ENCODE peak calls at places on chromosomes 12 and 14, in six cellular contexts. One of them, this sample, is unnamed.

GRCh38 chr14:73339206-73339605 is 101.9 kb downstream of the PAPLN start:
- DNase-seq in CD8-positive, alpha-beta T cell: no peak
- DNase-seq in transverse colon: no peak
- DNase-seq in AG04449: no peak
- DNase-seq in aorta: no peak
- DNase-seq in tibial artery: no peak
- DNase-seq in this sample: no peak

GRCh38 chr14:85917631-85918030 is 387.7 kb downstream of the FLRT2 start:
- DNase-seq in CD8-positive, alpha-beta T cell: no peak
- DNase-seq in transverse colon: no peak
- DNase-seq in AG04449: no peak
- DNase-seq in aorta: no peak
- DNase-seq in tibial artery: no peak
- DNase-seq in this sample: no peak

GRCh38 chr12:110224379-110225304 is 56.4 kb upstream of the ATP2A2 start:
- DNase-seq in CD8-positive, alpha-beta T cell: no peak
- DNase-seq in transverse colon: no peak
- DNase-seq in AG04449: peak; percentile 54
- DNase-seq in aorta: no peak
- DNase-seq in tibial artery: no peak
- DNase-seq in this sample: no peak

GRCh38 chr12:51472984-51473383 is 48.4 kb downstream of the SLC4A8 start:
- DNase-seq in CD8-positive, alpha-beta T cell: no peak
- DNase-seq in transverse colon: no peak
- DNase-seq in AG04449: no peak
- DNase-seq in aorta: no peak
- DNase-seq in tibial artery: no peak
- DNase-seq in this sample: no peak

GRCh38 chr12:20865873-20866272 is 55.4 kb downstream of the SLCO1B3 start:
- DNase-seq in CD8-positive, alpha-beta T cell: no peak
- DNase-seq in transverse colon: no peak
- DNase-seq in AG04449: no peak
- DNase-seq in aorta: no peak
- DNase-seq in tibial artery: no peak
- DNase-seq in this sample: no peak

GRCh38 chr14:34128665-34129064 is 177.8 kb upstream of the EGLN3 start:
- DNase-seq in CD8-positive, alpha-beta T cell: no peak
- DNase-seq in transverse colon: no peak
- DNase-seq in AG04449: no peak
- DNase-seq in aorta: peak; percentile 57
- DNase-seq in tibial artery: no peak
- DNase-seq in this sample: no peak

GRCh38 chr12:51482808-51483532 is 58.3 kb downstream of the SLC4A8 start:
- DNase-seq in CD8-positive, alpha-beta T cell: peak; percentile 3
- DNase-seq in transverse colon: no peak
- DNase-seq in AG04449: no peak
- DNase-seq in aorta: no peak
- DNase-seq in tibial artery: no peak
- DNase-seq in this sample: no peak

GRCh38 chr12:65510584-65511050 is 232.1 kb downstream of the MSRB3 start:
- DNase-seq in CD8-positive, alpha-beta T cell: no peak
- DNase-seq in transverse colon: peak; percentile 30
- DNase-seq in AG04449: no peak
- DNase-seq in aorta: no peak
- DNase-seq in tibial artery: no peak
- DNase-seq in this sample: no peak

GRCh38 chr14:93903342-93904184 is 23.6 kb upstream of the FAM181A start:
- DNase-seq in CD8-positive, alpha-beta T cell: no peak
- DNase-seq in transverse colon: no peak
- DNase-seq in AG04449: no peak
- DNase-seq in aorta: no peak
- DNase-seq in tibial artery: peak; percentile 51
- DNase-seq in this sample: no peak

GRCh38 chr14:94028450-94028826 is 2.3 kb downstream of the OTUB2 start:
- DNase-seq in CD8-positive, alpha-beta T cell: no peak
- DNase-seq in transverse colon: no peak
- DNase-seq in AG04449: no peak
- DNase-seq in aorta: no peak
- DNase-seq in tibial artery: no peak
- DNase-seq in this sample: no peak

GRCh38 chr12:12272869-12273268 is 6.0 kb upstream of the LRP6 start:
- DNase-seq in CD8-positive, alpha-beta T cell: no peak
- DNase-seq in transverse colon: no peak
- DNase-seq in AG04449: no peak
- DNase-seq in aorta: no peak
- DNase-seq in tibial artery: no peak
- DNase-seq in this sample: no peak

GRCh38 chr12:123997033-123997822 is 24.2 kb downstream of the ZNF664 start:
- DNase-seq in CD8-positive, alpha-beta T cell: no peak
- DNase-seq in transverse colon: no peak
- DNase-seq in AG04449: no peak
- DNase-seq in aorta: no peak
- DNase-seq in tibial artery: no peak
- DNase-seq in this sample: no peak

GRCh38 chr14:22689186-22689585 is 45.0 kb upstream of the OR6J1 start:
- DNase-seq in CD8-positive, alpha-beta T cell: no peak
- DNase-seq in transverse colon: no peak
- DNase-seq in AG04449: peak; percentile 92
- DNase-seq in aorta: no peak
- DNase-seq in tibial artery: no peak
- DNase-seq in this sample: no peak

GRCh38 chr12:97951239-97951638 is 488.6 kb downstream of the RMST start:
- DNase-seq in CD8-positive, alpha-beta T cell: no peak
- DNase-seq in transverse colon: no peak
- DNase-seq in AG04449: no peak
- DNase-seq in aorta: no peak
- DNase-seq in tibial artery: no peak
- DNase-seq in this sample: no peak

GRCh38 chr12:111444706-111445310 is 39.1 kb downstream of the SH2B3 start:
- DNase-seq in CD8-positive, alpha-beta T cell: peak; percentile 59
- DNase-seq in transverse colon: peak; percentile 80
- DNase-seq in AG04449: no peak
- DNase-seq in aorta: peak; percentile 91
- DNase-seq in tibial artery: peak; percentile 85
- DNase-seq in this sample: peak; percentile 87

GRCh38 chr14:93532550-93532949 is 101.8 kb downstream of the UNC79 start:
- DNase-seq in CD8-positive, alpha-beta T cell: no peak
- DNase-seq in transverse colon: no peak
- DNase-seq in AG04449: no peak
- DNase-seq in aorta: no peak
- DNase-seq in tibial artery: no peak
- DNase-seq in this sample: no peak

GRCh38 chr12:101939306-101939705 is 61.9 kb downstream of the DRAM1 start:
- DNase-seq in CD8-positive, alpha-beta T cell: no peak
- DNase-seq in transverse colon: no peak
- DNase-seq in AG04449: no peak
- DNase-seq in aorta: no peak
- DNase-seq in tibial artery: no peak
- DNase-seq in this sample: no peak

GRCh38 chr14:22821193-22822016 is 6.2 kb upstream of the SLC7A7 start:
- DNase-seq in CD8-positive, alpha-beta T cell: no peak
- DNase-seq in transverse colon: no peak
- DNase-seq in AG04449: no peak
- DNase-seq in aorta: no peak
- DNase-seq in tibial artery: no peak
- DNase-seq in this sample: no peak

GRCh38 chr12:7093486-7093885 is 1.2 kb upstream of the C1R start:
- DNase-seq in CD8-positive, alpha-beta T cell: no peak
- DNase-seq in transverse colon: no peak
- DNase-seq in AG04449: no peak
- DNase-seq in aorta: no peak
- DNase-seq in tibial artery: no peak
- DNase-seq in this sample: no peak

GRCh38 chr12:5200276-5201087 is 156.8 kb downstream of the KCNA5 start:
- DNase-seq in CD8-positive, alpha-beta T cell: no peak
- DNase-seq in transverse colon: peak; percentile 46
- DNase-seq in AG04449: no peak
- DNase-seq in aorta: peak; percentile 54
- DNase-seq in tibial artery: no peak
- DNase-seq in this sample: peak; percentile 75

GRCh38 chr12:12716151-12716844 is 870 bp upstream of the CDKN1B start:
- DNase-seq in CD8-positive, alpha-beta T cell: no peak
- DNase-seq in transverse colon: no peak
- DNase-seq in AG04449: no peak
- DNase-seq in aorta: no peak
- DNase-seq in tibial artery: no peak
- DNase-seq in this sample: no peak

GRCh38 chr12:109393437-109394345 is 46.0 kb downstream of the MYO1H start:
- DNase-seq in CD8-positive, alpha-beta T cell: no peak
- DNase-seq in transverse colon: peak; percentile 46
- DNase-seq in AG04449: no peak
- DNase-seq in aorta: no peak
- DNase-seq in tibial artery: no peak
- DNase-seq in this sample: no peak

DNA sequence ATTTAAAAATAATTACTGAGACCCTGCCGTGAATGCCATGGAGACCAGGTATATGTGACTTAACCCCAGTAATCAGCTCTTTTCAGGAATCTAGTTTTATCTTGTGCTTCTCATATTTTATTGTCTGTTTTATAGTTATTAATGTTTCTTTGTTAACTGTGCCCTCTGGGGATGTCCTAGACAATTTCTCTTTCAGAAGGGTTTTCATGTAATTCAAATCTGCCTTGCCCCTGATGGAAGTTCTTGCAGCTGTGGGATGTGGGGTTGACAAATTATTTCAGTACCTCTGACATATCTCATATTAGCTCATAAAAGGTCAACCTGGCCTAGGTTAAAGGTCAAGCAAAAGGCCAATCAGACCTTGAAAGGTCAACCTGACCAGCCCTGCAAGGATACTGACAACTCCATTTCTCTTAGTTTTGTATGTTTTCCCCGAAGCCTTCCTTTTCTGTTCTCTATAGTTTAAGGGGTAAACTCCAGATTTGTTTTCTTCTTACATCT is 182.3 kb downstream of the SLC41A2 start:
- DNase-seq in CD8-positive, alpha-beta T cell: no peak
- DNase-seq in transverse colon: no peak
- DNase-seq in AG04449: no peak
- DNase-seq in aorta: no peak
- DNase-seq in tibial artery: no peak
- DNase-seq in this sample: no peak
- H3K4me3 ChIP-seq in CD8-positive, alpha-beta T cell: no peak overlapping the region
- H3K4me3 ChIP-seq in transverse colon: no peak overlapping the region
- H3K4me3 ChIP-seq in AG04449: no peak overlapping the region
- H3K4me3 ChIP-seq in aorta: no peak overlapping the region
- H3K4me3 ChIP-seq in tibial artery: no peak overlapping the region
- H3K4me3 ChIP-seq in this sample: no peak overlapping the region

GRCh38 chr14:75429562-75429961 is 1.7 kb downstream of the JDP2 start:
- DNase-seq in CD8-positive, alpha-beta T cell: no peak
- DNase-seq in transverse colon: no peak
- DNase-seq in AG04449: no peak
- DNase-seq in aorta: no peak
- DNase-seq in tibial artery: no peak
- DNase-seq in this sample: no peak
- H3K4me3 ChIP-seq in CD8-positive, alpha-beta T cell: no peak overlapping the region
- H3K4me3 ChIP-seq in transverse colon: no peak overlapping the region
- H3K4me3 ChIP-seq in AG04449: peak overlapping the region; percentile 77
- H3K4me3 ChIP-seq in aorta: no peak overlapping the region
- H3K4me3 ChIP-seq in tibial artery: peak overlapping the region; percentile 63
- H3K4me3 ChIP-seq in this sample: peak overlapping the region; percentile 60

GRCh38 chr14:30270200-30271161 is 288.5 kb upstream of the G2E3 start:
- DNase-seq in CD8-positive, alpha-beta T cell: peak; percentile 21
- DNase-seq in transverse colon: peak; percentile 78
- DNase-seq in AG04449: no peak
- DNase-seq in aorta: peak; percentile 90
- DNase-seq in tibial artery: peak; percentile 90
- DNase-seq in this sample: peak; percentile 86
- H3K4me3 ChIP-seq in CD8-positive, alpha-beta T cell: no peak overlapping the region
- H3K4me3 ChIP-seq in transverse colon: no peak overlapping the region
- H3K4me3 ChIP-seq in AG04449: peak overlapping the region; percentile 47
- H3K4me3 ChIP-seq in aorta: peak overlapping the region; percentile 55
- H3K4me3 ChIP-seq in tibial artery: peak overlapping the region; percentile 42
- H3K4me3 ChIP-seq in this sample: no peak overlapping the region

GRCh38 chr12:54027442-54027786 is 826 bp upstream of the HOXC6 start:
- DNase-seq in CD8-positive, alpha-beta T cell: no peak
- DNase-seq in transverse colon: no peak
- DNase-seq in AG04449: no peak
- DNase-seq in aorta: no peak
- DNase-seq in tibial artery: no peak
- DNase-seq in this sample: no peak

GRCh38 chr12:54024581-54024980 is 3.7 kb upstream of the HOXC6 start:
- DNase-seq in CD8-positive, alpha-beta T cell: no peak
- DNase-seq in transverse colon: no peak
- DNase-seq in AG04449: no peak
- DNase-seq in aorta: no peak
- DNase-seq in tibial artery: no peak
- DNase-seq in this sample: no peak

GRCh38 chr12:54028324-54029201 is at the start of gene HOXC6:
- DNase-seq in CD8-positive, alpha-beta T cell: no peak
- DNase-seq in transverse colon: no peak
- DNase-seq in AG04449: no peak
- DNase-seq in aorta: no peak
- DNase-seq in tibial artery: peak; percentile 40
- DNase-seq in this sample: no peak

GRCh38 chr12:54025507-54026393 is 2.5 kb upstream of the HOXC6 start:
- DNase-seq in CD8-positive, alpha-beta T cell: no peak
- DNase-seq in transverse colon: no peak
- DNase-seq in AG04449: no peak
- DNase-seq in aorta: no peak
- DNase-seq in tibial artery: no peak
- DNase-seq in this sample: no peak

GRCh38 chr12:54026640-54027441 is 1.4 kb upstream of the HOXC6 start:
- DNase-seq in CD8-positive, alpha-beta T cell: no peak
- DNase-seq in transverse colon: no peak
- DNase-seq in AG04449: no peak
- DNase-seq in aorta: no peak
- DNase-seq in tibial artery: no peak
- DNase-seq in this sample: no peak
- H3K4me3 ChIP-seq in CD8-positive, alpha-beta T cell: no peak overlapping the region
- H3K4me3 ChIP-seq in transverse colon: no peak overlapping the region
- H3K4me3 ChIP-seq in AG04449: peak overlapping the region; percentile 39
- H3K4me3 ChIP-seq in aorta: no peak overlapping the region
- H3K4me3 ChIP-seq in tibial artery: peak overlapping the region; percentile 4
- H3K4me3 ChIP-seq in this sample: no peak overlapping the region

GRCh38 chr12:57834086-57834876 is 12.2 kb downstream of the CTDSP2 start:
- DNase-seq in CD8-positive, alpha-beta T cell: no peak
- DNase-seq in transverse colon: no peak
- DNase-seq in AG04449: no peak
- DNase-seq in aorta: no peak
- DNase-seq in tibial artery: no peak
- DNase-seq in this sample: no peak
- H3K4me3 ChIP-seq in CD8-positive, alpha-beta T cell: no peak overlapping the region
- H3K4me3 ChIP-seq in transverse colon: no peak overlapping the region
- H3K4me3 ChIP-seq in AG04449: no peak overlapping the region
- H3K4me3 ChIP-seq in aorta: no peak overlapping the region
- H3K4me3 ChIP-seq in tibial artery: peak overlapping the region; percentile 6
- H3K4me3 ChIP-seq in this sample: no peak overlapping the region

This sample was measured in left lung.